ENCODE peak calls at places on chromosomes 4 and X, in seven cellular contexts. P is posterior cingulate gyrus; Q is suprapubic skin; B is activated naive CD8-positive, alpha-beta T cell treated with anti-CD3 and anti-CD28 coated beads for 36 hours; G is DMS153; W is anterior cingulate cortex; U is NCI-H1436. Z is an unnamed sample.

GRCh38 chr4:24645765-24646550 is 61.6 kb upstream of the DHX15 start:
- DNase-seq in P (no peak), Q (no peak), B (no peak), G (no peak), W (no peak), U (peak), Z (no peak)

GRCh38 chrX:42290608-42291007 is 367.3 kb upstream of the CASK start:
- DNase-seq in P (no peak), Q (no peak), B (no peak), G (no peak), W (no peak), U (no peak), Z (no peak)

GRCh38 chr4:1653776-1654175 is 30.3 kb downstream of the FAM53A start:
- DNase-seq in P (no peak), Q (no peak), B (no peak), G (no peak), W (no peak), U (no peak), Z (no peak)

GRCh38 chr4:182325397-182325796 is 82.2 kb downstream of the TENM3 start:
- DNase-seq in P (no peak), Q (no peak), B (no peak), G (no peak), W (no peak), U (no peak), Z (no peak)

GRCh38 chrX:13763489-13763888 is 28.9 kb downstream of the OFD1 start:
- DNase-seq in P (no peak), Q (peak), B (no peak), G (no peak), W (no peak), U (peak), Z (peak)

GRCh38 chr4:87211249-87211952 is 9.0 kb downstream of the KLHL8 start:
- DNase-seq in P (no peak), Q (no peak), B (no peak), G (no peak), W (no peak), U (no peak), Z (no peak)

GRCh38 chrX:2484232-2484631 is 16.5 kb downstream of the DHRSX start:
- DNase-seq in P (no peak), Q (no peak), B (no peak), G (no peak), W (no peak), U (no peak), Z (no peak)

GRCh38 chr4:100009490-100009889 is 59.4 kb upstream of the H2AZ1 start:
- DNase-seq in P (no peak), Q (no peak), B (no peak), G (no peak), W (no peak), U (no peak), Z (no peak)

GRCh38 chrX:108268434-108269080 is 169.7 kb downstream of the COL4A6 start:
- DNase-seq in P (no peak), Q (no peak), B (no peak), G (no peak), W (no peak), U (no peak), Z (no peak)

GRCh38 chr4:108135549-108136209 is 33.1 kb downstream of the LEF1 start:
- DNase-seq in P (no peak), Q (no peak), B (no peak), G (peak), W (no peak), U (peak), Z (no peak)

GRCh38 chr4:73315091-73315490 is 56.5 kb upstream of the ANKRD17 start:
- DNase-seq in P (no peak), Q (no peak), B (no peak), G (no peak), W (no peak), U (no peak), Z (no peak)

GRCh38 chr4:151934766-151935165 is 174.0 kb upstream of the GATB start:
- DNase-seq in P (no peak), Q (no peak), B (no peak), G (no peak), W (no peak), U (no peak), Z (no peak)

GRCh38 chr4:26346203-26346620 is 25.4 kb downstream of the RBPJ start:
- DNase-seq in P (no peak), Q (no peak), B (no peak), G (no peak), W (no peak), U (no peak), Z (no peak)

GRCh38 chr4:85570388-85570787 is 95.4 kb downstream of the ARHGAP24 start:
- DNase-seq in P (no peak), Q (no peak), B (no peak), G (no peak), W (no peak), U (no peak), Z (no peak)

GRCh38 chr4:92387459-92388069 is 83.8 kb downstream of the GRID2 start:
- DNase-seq in P (no peak), Q (no peak), B (no peak), G (peak), W (no peak), U (peak), Z (no peak)

GRCh38 chr4:182809417-182810102 is 107.6 kb downstream of the DCTD start:
- DNase-seq in P (no peak), Q (no peak), B (no peak), G (no peak), W (no peak), U (no peak), Z (no peak)

GRCh38 chr4:742742-743311 is 37.2 kb downstream of the PCGF3 start:
- DNase-seq in P (peak), Q (no peak), B (peak), G (no peak), W (peak), U (peak), Z (no peak)

GRCh38 chrX:16882188-16882587 is 12.0 kb upstream of the RBBP7 start:
- DNase-seq in P (peak), Q (no peak), B (peak), G (no peak), W (no peak), U (no peak), Z (no peak)

GRCh38 chrX:121310820-121311219 is 263.4 kb downstream of the GLUD2 start:
- DNase-seq in P (no peak), Q (no peak), B (no peak), G (no peak), W (no peak), U (no peak), Z (no peak)

GRCh38 chr4:183499389-183499788 is 5.5 kb upstream of the ING2 start:
- DNase-seq in P (no peak), Q (no peak), B (no peak), G (peak), W (no peak), U (peak), Z (no peak)

GRCh38 chr4:101347267-101347556 is at the start of gene PPP3CA:
- DNase-seq in P (no peak), Q (no peak), B (no peak), G (no peak), W (no peak), U (no peak), Z (no peak)

GRCh38 chrX:153055827-153056748 is at the start of gene PNMA3:
- DNase-seq in P (peak), Q (no peak), B (peak), G (no peak), W (no peak), U (no peak), Z (no peak)

GRCh38 chr4:25908491-25908901 is 5.5 kb upstream of the SMIM20 start:
- DNase-seq in P (peak), Q (no peak), B (no peak), G (no peak), W (peak), U (no peak), Z (no peak)

GRCh38 chr4:138981930-138982390 is 33.6 kb upstream of the NOCT start:
- DNase-seq in P (no peak), Q (no peak), B (no peak), G (no peak), W (no peak), U (no peak), Z (no peak)

GRCh38 chr4:165580379-165580905 is 201.6 kb downstream of the CPE start:
- DNase-seq in P (no peak), Q (no peak), B (no peak), G (no peak), W (no peak), U (no peak), Z (no peak)

GRCh38 chr4:137125011-137125410 is 407.3 kb downstream of the PCDH18 start:
- DNase-seq in P (no peak), Q (no peak), B (no peak), G (no peak), W (no peak), U (no peak), Z (no peak)

GRCh38 chrX:75603833-75604232 is 81.0 kb upstream of the ZDHHC15 start:
- DNase-seq in P (no peak), Q (no peak), B (no peak), G (peak), W (no peak), U (peak), Z (no peak)

GRCh38 chr4:165343353-165344191 is 16.1 kb downstream of the MSMO1 start:
- DNase-seq in P (no peak), Q (no peak), B (no peak), G (peak), W (no peak), U (no peak), Z (no peak)

GRCh38 chrX:154534526-154535322 is 11.9 kb downstream of the G6PD start:
- DNase-seq in P (peak), Q (peak), B (peak), G (peak), W (peak), U (peak), Z (peak)

GRCh38 chr4:55358246-55358645 is 12.2 kb downstream of the SRD5A3 start:
- DNase-seq in P (no peak), Q (no peak), B (no peak), G (no peak), W (no peak), U (no peak), Z (no peak)

GRCh38 chr4:1050486-1051213 is 39.2 kb downstream of the FGFRL1 start:
- DNase-seq in P (peak), Q (peak), B (no peak), G (no peak), W (no peak), U (no peak), Z (no peak)

GRCh38 chr4:151745727-151746231 is 15.0 kb downstream of the GATB start:
- DNase-seq in P (no peak), Q (no peak), B (no peak), G (no peak), W (no peak), U (no peak), Z (no peak)

GRCh38 chrX:68929332-68930150 is 100.7 kb downstream of the EFNB1 start:
- DNase-seq in P (no peak), Q (no peak), B (no peak), G (no peak), W (no peak), U (no peak), Z (no peak)

GRCh38 chrX:39157006-39157405 is 355.7 kb downstream of the MID1IP1 start:
- DNase-seq in P (no peak), Q (no peak), B (no peak), G (no peak), W (no peak), U (no peak), Z (no peak)

GRCh38 chr4:6324999-6325790 is 55.5 kb downstream of the WFS1 start:
- DNase-seq in P (no peak), Q (no peak), B (no peak), G (no peak), W (no peak), U (no peak), Z (no peak)

GRCh38 chrX:108359811-108360602 is 78.2 kb downstream of the COL4A6 start:
- DNase-seq in P (no peak), Q (no peak), B (no peak), G (no peak), W (no peak), U (no peak), Z (no peak)

Z was measured in amygdala.